ENCODE peak calls at places on chromosomes 3 and 15, in five cellular contexts. One of them, this sample, is unnamed.
A peak's percentile ranks its signal among the peaks of the same experiment; 100 is the strongest.

GRCh38 chr3:10081871-10082270 is 26.2 kb downstream of the FANCD2OS start:
- DNase-seq in GM23248: no peak
- DNase-seq in endothelial cell of umbilical vein: no peak
- DNase-seq in GM12878: no peak
- DNase-seq in HepG2: no peak
- DNase-seq in this sample: no peak

GRCh38 chr3:108673988-108674661 is 83.1 kb downstream of the RETNLB start:
- DNase-seq in HepG2: no peak
- DNase-seq in GM12878: no peak
- DNase-seq in endothelial cell of umbilical vein: no peak
- DNase-seq in GM23248: no peak
- DNase-seq in this sample: peak; percentile 36

GRCh38 chr15:90191795-90192494 is 9.2 kb upstream of the SEMA4B start:
- DNase-seq in GM12878: peak; percentile 70
- DNase-seq in HepG2: peak; percentile 90
- DNase-seq in GM23248: no peak
- DNase-seq in endothelial cell of umbilical vein: no peak
- DNase-seq in this sample: peak; percentile 29

GRCh38 chr15:82263350-82263749 is 732 bp downstream of the SAXO2 start:
- DNase-seq in endothelial cell of umbilical vein: no peak
- DNase-seq in GM12878: no peak
- DNase-seq in HepG2: peak; percentile 92
- DNase-seq in GM23248: peak; percentile 7
- DNase-seq in this sample: no peak

GRCh38 chr3:182795383-182795782 is 2.1 kb downstream of the ATP11B start:
- DNase-seq in endothelial cell of umbilical vein: no peak
- DNase-seq in HepG2: no peak
- DNase-seq in GM23248: peak; percentile 28
- DNase-seq in GM12878: no peak
- DNase-seq in this sample: no peak

GRCh38 chr3:74445541-74445940 is 168.9 kb downstream of the CNTN3 start:
- DNase-seq in endothelial cell of umbilical vein: no peak
- DNase-seq in GM23248: peak; percentile 39
- DNase-seq in HepG2: no peak
- DNase-seq in GM12878: no peak
- DNase-seq in this sample: no peak

GRCh38 chr3:141656771-141657170 is 81.3 kb upstream of the RNF7 start:
- DNase-seq in endothelial cell of umbilical vein: no peak
- DNase-seq in HepG2: no peak
- DNase-seq in GM23248: peak; percentile 93
- DNase-seq in GM12878: no peak
- DNase-seq in this sample: peak; percentile 36

GRCh38 chr3:124878561-124879394 is 8.4 kb downstream of the ITGB5 start:
- DNase-seq in GM23248: peak; percentile 94
- DNase-seq in GM12878: no peak
- DNase-seq in HepG2: peak; percentile 93
- DNase-seq in endothelial cell of umbilical vein: peak; percentile 94
- DNase-seq in this sample: peak; percentile 99

GRCh38 chr15:35545316-35545824 is 595 bp downstream of the DPH6 start:
- DNase-seq in HepG2: peak; percentile 6
- DNase-seq in GM23248: peak; percentile 67
- DNase-seq in GM12878: peak; percentile 16
- DNase-seq in endothelial cell of umbilical vein: peak; percentile 77
- DNase-seq in this sample: peak; percentile 79

GRCh38 chr3:69712244-69712643 is 27.0 kb upstream of the MITF start:
- DNase-seq in GM12878: no peak
- DNase-seq in HepG2: no peak
- DNase-seq in endothelial cell of umbilical vein: no peak
- DNase-seq in GM23248: no peak
- DNase-seq in this sample: no peak

GRCh38 chr3:23861689-23862088 is 55.1 kb downstream of the NKIRAS1 start:
- DNase-seq in GM23248: no peak
- DNase-seq in HepG2: no peak
- DNase-seq in endothelial cell of umbilical vein: no peak
- DNase-seq in GM12878: no peak
- DNase-seq in this sample: no peak

GRCh38 chr15:92306662-92307061 is 87.0 kb upstream of the ST8SIA2 start:
- DNase-seq in GM23248: peak; percentile 52
- DNase-seq in endothelial cell of umbilical vein: no peak
- DNase-seq in GM12878: no peak
- DNase-seq in HepG2: peak; percentile 13
- DNase-seq in this sample: no peak

GRCh38 chr3:30286007-30286669 is 320.3 kb upstream of the TGFBR2 start:
- DNase-seq in endothelial cell of umbilical vein: peak; percentile 99
- DNase-seq in HepG2: no peak
- DNase-seq in GM12878: no peak
- DNase-seq in GM23248: peak; percentile 93
- DNase-seq in this sample: peak; percentile 98

GRCh38 chr3:110381992-110382391 is 689.6 kb upstream of the NECTIN3 start:
- DNase-seq in endothelial cell of umbilical vein: no peak
- DNase-seq in GM23248: no peak
- DNase-seq in HepG2: no peak
- DNase-seq in GM12878: no peak
- DNase-seq in this sample: no peak

GRCh38 chr3:71930056-71930991 is 145.4 kb upstream of the PROK2 start:
- DNase-seq in GM12878: no peak
- DNase-seq in HepG2: peak; percentile 14
- DNase-seq in endothelial cell of umbilical vein: no peak
- DNase-seq in GM23248: peak; percentile 87
- DNase-seq in this sample: peak; percentile 44

GRCh38 chr3:51381333-51381705 is 3.8 kb upstream of the MANF start:
- DNase-seq in GM23248: no peak
- DNase-seq in HepG2: no peak
- DNase-seq in GM12878: no peak
- DNase-seq in endothelial cell of umbilical vein: no peak
- DNase-seq in this sample: no peak

GRCh38 chr15:73586006-73586654 is 47.1 kb downstream of the NPTN start:
- DNase-seq in HepG2: no peak
- DNase-seq in GM12878: no peak
- DNase-seq in GM23248: no peak
- DNase-seq in endothelial cell of umbilical vein: no peak
- DNase-seq in this sample: no peak

GRCh38 chr3:107690522-107691138 is 167.9 kb downstream of the BBX start:
- DNase-seq in HepG2: peak; percentile 45
- DNase-seq in GM23248: peak; percentile 71
- DNase-seq in endothelial cell of umbilical vein: peak; percentile 51
- DNase-seq in GM12878: no peak
- DNase-seq in this sample: peak; percentile 80

GRCh38 chr15:35173444-35174118 is 88.5 kb upstream of the NANOGP8 start:
- DNase-seq in GM23248: peak; percentile 54
- DNase-seq in endothelial cell of umbilical vein: no peak
- DNase-seq in HepG2: peak; percentile 3
- DNase-seq in GM12878: no peak
- DNase-seq in this sample: peak; percentile 68

GRCh38 chr15:50823281-50823680 is 57.8 kb upstream of the SPPL2A start:
- DNase-seq in HepG2: no peak
- DNase-seq in GM12878: no peak
- DNase-seq in GM23248: no peak
- DNase-seq in endothelial cell of umbilical vein: no peak
- DNase-seq in this sample: no peak

GRCh38 chr3:174931969-174932368 is 72.8 kb downstream of the NAALADL2 start:
- DNase-seq in endothelial cell of umbilical vein: no peak
- DNase-seq in GM23248: no peak
- DNase-seq in GM12878: no peak
- DNase-seq in HepG2: no peak
- DNase-seq in this sample: no peak

GRCh38 chr3:45777111-45777752 is 19.1 kb downstream of the SLC6A20 start:
- DNase-seq in GM12878: no peak
- DNase-seq in endothelial cell of umbilical vein: no peak
- DNase-seq in HepG2: no peak
- DNase-seq in GM23248: no peak
- DNase-seq in this sample: no peak

GRCh38 chr3:43319364-43319763 is 33.0 kb downstream of the SNRK start:
- DNase-seq in GM23248: no peak
- DNase-seq in GM12878: no peak
- DNase-seq in HepG2: no peak
- DNase-seq in endothelial cell of umbilical vein: no peak
- DNase-seq in this sample: no peak

GRCh38 chr3:106376016-106376415 is 507.2 kb upstream of the CBLB start:
- DNase-seq in GM12878: no peak
- DNase-seq in GM23248: peak; percentile 3
- DNase-seq in HepG2: no peak
- DNase-seq in endothelial cell of umbilical vein: no peak
- DNase-seq in this sample: peak; percentile 68

GRCh38 chr3:24608701-24609387 is 114.2 kb upstream of the THRB start:
- DNase-seq in HepG2: no peak
- DNase-seq in GM12878: no peak
- DNase-seq in endothelial cell of umbilical vein: no peak
- DNase-seq in GM23248: peak; percentile 40
- DNase-seq in this sample: no peak

GRCh38 chr3:157447026-157447694 is 10.5 kb downstream of the PTX3 start:
- DNase-seq in HepG2: no peak
- DNase-seq in GM12878: no peak
- DNase-seq in endothelial cell of umbilical vein: peak; percentile 67
- DNase-seq in GM23248: peak; percentile 78
- DNase-seq in this sample: peak; percentile 81

GRCh38 chr3:197002701-197003454 is 26.7 kb downstream of the MELTF start:
- DNase-seq in GM12878: no peak
- DNase-seq in endothelial cell of umbilical vein: peak; percentile 47
- DNase-seq in GM23248: peak; percentile 88
- DNase-seq in HepG2: peak; percentile 30
- DNase-seq in this sample: peak; percentile 66

GRCh38 chr3:44058022-44058867 is 183.4 kb upstream of the TOPAZ1 start:
- DNase-seq in GM23248: peak; percentile 87
- DNase-seq in GM12878: peak; percentile 87
- DNase-seq in endothelial cell of umbilical vein: no peak
- DNase-seq in HepG2: no peak
- DNase-seq in this sample: peak; percentile 64

GRCh38 chr3:40387001-40387894 is at the start of gene ENTPD3:
- DNase-seq in GM12878: no peak
- DNase-seq in HepG2: no peak
- DNase-seq in GM23248: peak; percentile 60
- DNase-seq in endothelial cell of umbilical vein: peak; percentile 17
- DNase-seq in this sample: no peak

GRCh38 chr3:54982807-54983206 is 54.9 kb upstream of the LRTM1 start:
- DNase-seq in HepG2: no peak
- DNase-seq in GM12878: no peak
- DNase-seq in GM23248: no peak
- DNase-seq in endothelial cell of umbilical vein: no peak
- DNase-seq in this sample: no peak

DNA sequence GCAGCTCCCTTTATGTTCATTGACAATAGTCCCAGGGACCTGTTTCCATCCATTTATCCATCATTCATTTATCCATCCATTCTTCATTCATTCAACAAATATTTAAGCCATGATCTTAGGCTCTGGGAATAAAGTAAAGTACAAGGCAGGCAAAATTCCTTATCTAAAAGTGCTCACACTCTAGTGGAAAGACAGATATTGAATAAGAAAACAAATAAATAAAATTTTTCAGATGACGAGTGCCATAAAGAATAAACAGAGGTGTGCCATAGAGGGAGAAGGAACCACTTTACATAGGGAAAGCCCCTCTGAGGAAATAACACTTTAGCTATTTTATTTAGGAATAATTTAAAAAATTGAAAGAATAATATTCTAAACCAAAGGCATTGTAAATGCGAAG is 76.2 kb downstream of the COL8A1 start:
- DNase-seq in endothelial cell of umbilical vein: no peak
- DNase-seq in HepG2: no peak
- DNase-seq in GM23248: no peak
- DNase-seq in GM12878: no peak
- DNase-seq in this sample: no peak
- H3K27ac ChIP-seq in endothelial cell of umbilical vein: no peak overlapping the region
- H3K27ac ChIP-seq in HepG2: no peak overlapping the region
- H3K27ac ChIP-seq in GM23248: no peak overlapping the region
- H3K27ac ChIP-seq in GM12878: no peak overlapping the region
- H3K27ac ChIP-seq in this sample: no peak overlapping the region

GRCh38 chr3:160435747-160436146 is 13.8 kb downstream of the TRIM59 start:
- DNase-seq in GM12878: no peak
- DNase-seq in HepG2: no peak
- DNase-seq in endothelial cell of umbilical vein: no peak
- DNase-seq in GM23248: no peak
- DNase-seq in this sample: no peak

GRCh38 chr3:160437083-160437455 is 12.5 kb downstream of the TRIM59 start:
- DNase-seq in GM23248: no peak
- DNase-seq in GM12878: no peak
- DNase-seq in endothelial cell of umbilical vein: no peak
- DNase-seq in HepG2: no peak
- DNase-seq in this sample: no peak

GRCh38 chr3:160435095-160435494 is 14.5 kb downstream of the TRIM59 start:
- DNase-seq in endothelial cell of umbilical vein: no peak
- DNase-seq in HepG2: no peak
- DNase-seq in GM12878: no peak
- DNase-seq in GM23248: no peak
- DNase-seq in this sample: no peak

DNA sequence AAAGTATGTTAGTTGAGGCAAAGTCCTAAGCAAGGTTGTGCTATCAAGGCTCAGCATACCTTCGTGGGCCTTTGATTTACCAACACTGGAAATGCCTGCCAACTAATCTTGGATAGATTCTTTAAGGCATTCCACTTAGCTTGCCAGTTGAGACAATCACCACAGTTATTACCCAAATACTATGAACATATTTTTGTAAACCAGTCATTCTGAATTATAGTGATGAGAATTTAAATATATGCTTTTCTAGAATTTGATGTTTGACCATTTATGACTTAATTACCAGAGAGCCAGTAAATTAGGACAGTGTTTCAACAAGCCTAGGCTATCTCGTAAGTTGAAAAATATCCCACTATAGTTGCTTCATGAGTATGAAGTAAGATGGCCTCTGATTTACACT is 15.5 kb downstream of the TRIM59 start:
- DNase-seq in GM12878: no peak
- DNase-seq in endothelial cell of umbilical vein: no peak
- DNase-seq in GM23248: peak; percentile 80
- DNase-seq in HepG2: no peak
- DNase-seq in this sample: peak; percentile 76
- H3K79me2 ChIP-seq in GM12878: peaks cover 36% of the 10 kb centered on the region
- H3K79me2 ChIP-seq in endothelial cell of umbilical vein: peaks cover 63% of the 10 kb centered on the region
- H3K79me2 ChIP-seq in GM23248: peaks cover 59% of the 10 kb centered on the region
- H3K79me2 ChIP-seq in HepG2: no peaks in the 10 kb centered on the region
- H3K79me2 ChIP-seq in this sample: peaks cover 36% of the 10 kb centered on the region

GRCh38 chr3:170437151-170437550 is 18.5 kb downstream of the CLDN11 start:
- DNase-seq in GM23248: no peak
- DNase-seq in endothelial cell of umbilical vein: no peak
- DNase-seq in HepG2: no peak
- DNase-seq in GM12878: no peak
- DNase-seq in this sample: no peak
- H2AFZ ChIP-seq in GM23248: no peak overlapping the region
- H2AFZ ChIP-seq in endothelial cell of umbilical vein: no peak overlapping the region
- H2AFZ ChIP-seq in HepG2: no peak overlapping the region
- H2AFZ ChIP-seq in GM12878: no peak overlapping the region
- H2AFZ ChIP-seq in this sample: no peak overlapping the region

DNA sequence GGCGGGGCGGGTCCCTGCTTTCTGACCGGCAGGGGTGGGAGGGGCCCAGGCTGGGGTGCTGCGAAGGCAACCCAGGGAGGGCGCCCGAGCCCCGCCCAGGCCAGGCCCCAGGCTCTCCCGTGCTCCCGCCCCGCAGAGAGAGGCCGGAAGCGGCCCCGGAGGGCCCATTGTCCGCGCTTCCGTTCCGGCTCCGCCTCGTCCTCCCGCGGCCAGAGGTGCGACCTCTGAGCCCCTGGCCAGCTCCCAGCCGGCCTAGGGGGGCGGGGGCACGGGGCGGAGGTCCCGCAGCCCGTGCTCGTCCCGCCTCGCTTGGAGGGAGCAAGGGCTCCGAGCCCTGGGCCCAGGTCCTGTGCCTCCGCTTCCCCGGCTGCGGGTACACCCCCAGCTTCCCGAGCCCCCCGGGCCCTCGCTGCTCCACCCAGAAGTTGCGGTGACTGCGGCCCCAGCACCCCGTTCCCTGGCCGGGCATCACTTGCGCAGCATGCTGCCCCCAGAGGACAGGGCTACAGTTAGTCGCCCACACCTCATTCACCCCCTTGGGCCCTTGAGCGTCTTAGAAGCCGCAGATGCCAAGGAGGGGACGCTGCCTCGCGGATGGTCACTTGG is 20.4 kb upstream of the PLXND1 start:
- DNase-seq in endothelial cell of umbilical vein: peak; percentile 74
- DNase-seq in HepG2: peak; percentile 90
- DNase-seq in GM12878: no peak
- DNase-seq in GM23248: peak; percentile 94
- DNase-seq in this sample: peak; percentile 76
- H3K27ac ChIP-seq in endothelial cell of umbilical vein: peak overlapping the region; percentile 96
- H3K27ac ChIP-seq in HepG2: peak overlapping the region; percentile 95
- H3K27ac ChIP-seq in GM12878: peak overlapping the region; percentile 65
- H3K27ac ChIP-seq in GM23248: peak overlapping the region; percentile 97
- H3K27ac ChIP-seq in this sample: peak overlapping the region; percentile 97